ENCODE peak calls at places on chromosomes 2 and 18, in ten cellular contexts. T, W, A, X, B, E, I, H, R and Z are unnamed samples. For H3K9me3, the result is how much of the 10 kb centered on the place peaks cover.

GRCh38 chr2:62265116-62265515 is 69.2 kb downstream of the B3GNT2 start:
- DNase-seq in T (no peak), W (no peak), A (no peak), X (no peak), B (no peak), E (no peak), I (no peak), H (no peak), R (no peak), Z (no peak)

GRCh38 chr2:237967463-237967871 is 653 bp downstream of the UBE2F start:
- DNase-seq in T (no peak), W (peak), A (no peak), X (peak), B (peak), E (peak), I (peak), H (no peak), R (peak), Z (peak)

GRCh38 chr2:210548878-210549384 is 7.5 kb upstream of the CPS1 start:
- DNase-seq in T (no peak), W (no peak), A (no peak), X (no peak), B (no peak), E (no peak), I (no peak), H (no peak), R (no peak), Z (no peak)

GRCh38 chr18:8893221-8893620 is 187.9 kb downstream of the MTCL1 start:
- DNase-seq in T (no peak), W (no peak), A (no peak), X (no peak), B (no peak), E (no peak), I (no peak), H (no peak), R (no peak), Z (no peak)

GRCh38 chr18:22813648-22814328 is 119.3 kb upstream of the RBBP8 start:
- DNase-seq in T (no peak), W (peak), A (no peak), X (no peak), B (no peak), E (no peak), I (no peak), H (no peak), R (no peak), Z (no peak)

GRCh38 chr2:16048466-16048865 is 108.1 kb downstream of the MYCN start:
- DNase-seq in T (no peak), W (no peak), A (no peak), X (no peak), B (no peak), E (no peak), I (no peak), H (no peak), R (no peak), Z (no peak)

GRCh38 chr2:127517465-127517864 is 8.8 kb downstream of the IWS1 start:
- DNase-seq in T (no peak), W (no peak), A (no peak), X (no peak), B (no peak), E (no peak), I (no peak), H (no peak), R (no peak), Z (no peak)

GRCh38 chr18:9734189-9734588 is 26.1 kb downstream of the RAB31 start:
- DNase-seq in T (no peak), W (peak), A (no peak), X (no peak), B (no peak), E (no peak), I (no peak), H (no peak), R (no peak), Z (no peak)

GRCh38 chr2:22694856-22695255 is 690.1 kb upstream of the KLHL29 start:
- DNase-seq in T (no peak), W (no peak), A (no peak), X (no peak), B (no peak), E (no peak), I (no peak), H (no peak), R (no peak), Z (no peak)

GRCh38 chr2:135798762-135799161 is 38.2 kb downstream of the LCT start:
- DNase-seq in T (no peak), W (no peak), A (no peak), X (no peak), B (no peak), E (no peak), I (no peak), H (no peak), R (no peak), Z (no peak)

GRCh38 chr18:44859263-44859662 is 178.6 kb downstream of the SETBP1 start:
- DNase-seq in T (no peak), W (no peak), A (no peak), X (no peak), B (no peak), E (no peak), I (no peak), H (no peak), R (no peak), Z (no peak)

GRCh38 chr2:174631009-174631981 is 33.7 kb upstream of the WIPF1 start:
- DNase-seq in T (no peak), W (no peak), A (no peak), X (no peak), B (no peak), E (no peak), I (no peak), H (no peak), R (no peak), Z (no peak)

GRCh38 chr2:168216351-168217005 is 30.9 kb downstream of the STK39 start:
- DNase-seq in T (no peak), W (peak), A (no peak), X (no peak), B (no peak), E (no peak), I (no peak), H (no peak), R (no peak), Z (no peak)

GRCh38 chr2:64629875-64630274 is 23.8 kb downstream of the SERTAD2 start:
- DNase-seq in T (no peak), W (no peak), A (no peak), X (no peak), B (no peak), E (no peak), I (no peak), H (no peak), R (no peak), Z (no peak)

DNA sequence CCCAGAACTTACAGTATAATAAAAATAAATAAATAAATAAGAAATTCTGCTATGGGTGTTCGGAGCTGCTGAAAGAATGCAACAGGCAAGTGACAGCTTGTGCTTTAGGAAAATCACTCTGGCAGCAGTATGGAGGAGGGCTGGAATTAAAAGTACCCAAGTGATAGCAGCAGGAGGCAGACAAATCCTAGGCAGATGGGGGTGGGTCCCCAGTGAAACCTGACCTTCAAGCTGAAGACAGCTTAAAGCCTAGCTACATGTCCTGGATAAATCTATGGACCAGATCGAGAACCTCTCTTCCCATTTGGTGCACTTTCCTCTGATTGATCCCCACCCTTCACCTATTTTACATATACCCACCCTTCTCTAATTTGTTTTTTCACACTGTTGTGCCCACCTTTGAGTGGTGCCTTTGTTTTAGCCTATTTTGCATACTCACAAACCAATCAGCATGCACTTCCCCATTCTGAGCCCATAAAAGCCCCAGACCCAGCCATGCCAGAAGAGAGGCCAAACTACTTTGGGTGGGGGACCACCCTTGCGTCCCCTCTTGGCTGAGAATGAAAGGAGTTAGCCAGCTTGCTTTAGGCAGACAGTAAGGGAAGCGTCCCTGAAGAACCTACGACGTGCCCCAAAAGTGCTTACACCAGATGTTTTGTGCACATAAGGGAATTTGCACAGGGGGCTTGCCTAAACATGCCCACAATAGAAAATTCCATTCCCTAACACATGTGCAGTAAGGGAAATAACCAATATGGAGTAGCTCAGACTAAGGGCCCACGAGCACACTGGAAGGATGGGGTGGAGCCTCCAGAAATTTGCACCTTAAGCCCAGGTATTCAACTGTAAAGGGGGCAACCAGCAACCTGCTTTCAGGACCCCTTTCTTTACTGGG is 3.0 kb downstream of the METTL8 start:
- DNase-seq in T (no peak), W (no peak), A (no peak), X (no peak), B (no peak), E (no peak), I (no peak), H (no peak), R (no peak), Z (no peak)
- H3K9me3 ChIP-seq in T (under half), W (under half), A (under half), X (under half), B (under half), E (under half), I (under half), H (under half), R (under half), Z (under half)

DNA sequence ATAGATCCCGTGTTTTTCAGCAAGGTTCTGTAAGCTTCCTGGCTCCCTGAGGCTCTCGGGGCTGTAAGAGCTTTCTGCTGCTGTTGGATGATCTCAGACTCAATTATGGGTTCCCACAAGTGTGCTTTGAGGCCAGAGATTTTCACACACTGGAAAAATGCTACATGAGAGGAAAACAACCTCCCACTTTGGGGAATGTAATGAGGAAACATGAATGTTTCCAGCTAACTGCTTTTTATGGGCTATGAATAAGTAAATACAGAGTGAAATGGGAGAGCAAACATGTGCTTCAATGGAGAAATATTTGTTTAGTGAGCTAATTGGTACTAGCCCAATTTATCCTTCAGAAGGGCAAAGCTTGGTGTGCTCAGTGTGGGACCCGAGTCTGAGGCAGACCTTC is 249.0 kb downstream of the RDH14 start:
- DNase-seq in T (no peak), W (no peak), A (no peak), X (no peak), B (no peak), E (no peak), I (no peak), H (no peak), R (no peak), Z (no peak)
- H3K4me3 ChIP-seq in T (peak), W (no peak), A (no peak), X (no peak), B (no peak), E (peak), I (peak), H (no peak), R (no peak), Z (no peak)

DNA sequence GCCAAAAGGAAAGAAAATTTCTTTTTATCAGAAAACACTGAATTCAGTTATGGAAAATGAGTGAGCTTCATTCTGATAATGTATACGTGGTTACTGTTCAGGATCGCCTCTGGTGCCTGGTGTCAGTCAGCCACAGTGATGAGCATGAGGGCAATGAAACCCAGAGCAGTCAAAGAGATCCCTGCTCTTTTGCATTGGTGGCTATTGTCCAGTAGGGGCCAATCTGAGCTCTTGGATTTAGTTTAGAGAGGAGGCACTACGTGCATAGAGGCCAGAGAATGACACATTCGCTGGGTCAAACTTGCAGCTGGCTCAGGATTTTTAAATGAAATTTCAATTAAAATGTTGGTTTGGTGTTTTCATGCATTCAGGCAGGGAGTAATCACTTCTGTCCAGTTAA is 522.9 kb downstream of the TMEM182 start:
- DNase-seq in T (no peak), W (no peak), A (no peak), X (no peak), B (no peak), E (no peak), I (no peak), H (no peak), R (no peak), Z (no peak)
- TF ChIP-seq CTCF in T (no peak), W (no peak), A (no peak), X (no peak), B (no peak), E (no peak), I (no peak), H (no peak), R (no peak), Z (no peak)

GRCh38 chr18:2186967-2187366 is 384.3 kb downstream of the METTL4 start:
- DNase-seq in T (no peak), W (no peak), A (no peak), X (no peak), B (no peak), E (no peak), I (no peak), H (no peak), R (no peak), Z (no peak)
- H3K9me3 ChIP-seq in T (under half), W (under half), A (under half), X (under half), B (under half), E (under half), I (under half), H (under half), R (under half), Z (under half)

GRCh38 chr2:159015174-159015573 is 46.7 kb downstream of the TANC1 start:
- DNase-seq in T (no peak), W (no peak), A (no peak), X (no peak), B (no peak), E (no peak), I (no peak), H (no peak), R (no peak), Z (no peak)
- H3K4me3 ChIP-seq in T (no peak), W (no peak), A (no peak), X (no peak), B (no peak), E (no peak), I (no peak), H (no peak), R (no peak), Z (no peak)

GRCh38 chr2:45497355-45497754 is 113.7 kb downstream of the SRBD1 start:
- DNase-seq in T (no peak), W (no peak), A (no peak), X (no peak), B (no peak), E (no peak), I (no peak), H (no peak), R (no peak), Z (no peak)
- TF ChIP-seq CTCF in T (no peak), W (no peak), A (no peak), X (no peak), B (no peak), E (no peak), I (no peak), H (no peak), R (no peak), Z (no peak)

DNA sequence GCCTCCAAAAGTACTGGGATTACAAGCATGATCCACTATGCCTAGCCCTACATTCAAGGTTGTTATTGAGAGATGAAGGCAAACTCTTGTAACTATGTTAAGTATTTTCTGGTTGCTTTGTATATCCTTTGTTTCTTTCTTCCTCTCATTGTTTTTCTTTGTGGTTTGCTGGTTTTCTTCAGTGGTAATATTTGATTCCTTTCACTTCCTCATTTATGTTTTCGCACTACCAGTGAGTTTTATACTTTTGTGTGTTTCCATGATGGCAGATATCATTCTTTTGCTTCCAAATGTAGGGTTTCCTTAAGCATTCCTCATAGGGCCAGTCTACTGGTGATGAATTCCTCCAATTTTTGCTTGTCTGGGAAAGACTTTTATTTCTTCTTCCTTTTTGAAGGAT is 90.2 kb downstream of the NCK2 start:
- DNase-seq in T (no peak), W (no peak), A (no peak), X (no peak), B (no peak), E (no peak), I (no peak), H (no peak), R (no peak), Z (no peak)
- H3K9me3 ChIP-seq in T (under half), W (under half), A (under half), X (half or more), B (under half), E (under half), I (under half), H (half or more), R (half or more), Z (under half)

DNA sequence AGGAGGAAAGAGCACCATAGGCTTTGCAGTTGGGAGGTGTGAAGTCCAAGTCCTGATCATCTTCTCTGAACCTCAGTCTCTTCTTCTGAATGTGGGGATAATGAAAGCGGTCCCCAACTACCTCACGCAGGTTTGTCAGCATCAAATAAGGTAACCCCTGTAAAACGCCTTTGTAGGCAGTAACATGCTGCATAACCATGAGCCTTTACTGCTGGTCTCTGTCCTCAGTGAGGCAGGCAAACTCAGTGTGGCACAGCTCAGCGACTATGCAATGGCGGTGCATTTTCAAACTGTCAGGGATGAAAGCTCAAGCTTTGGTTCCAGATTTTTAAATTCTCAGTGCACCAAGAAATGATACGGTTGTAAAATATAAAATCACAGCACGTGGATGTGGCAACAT is 46.1 kb downstream of the DNMT3A start:
- DNase-seq in T (no peak), W (no peak), A (no peak), X (no peak), B (no peak), E (no peak), I (no peak), H (no peak), R (no peak), Z (no peak)
- H3K4me3 ChIP-seq in T (peak), W (no peak), A (peak), X (peak), B (peak), E (no peak), I (peak), H (no peak), R (peak), Z (no peak)

GRCh38 chr2:85945172-85945571 is 56.4 kb upstream of the ST3GAL5 start:
- DNase-seq in T (no peak), W (no peak), A (no peak), X (no peak), B (no peak), E (no peak), I (no peak), H (no peak), R (no peak), Z (no peak)

GRCh38 chr2:85947593-85947992 is 58.8 kb upstream of the ST3GAL5 start:
- DNase-seq in T (no peak), W (no peak), A (no peak), X (no peak), B (no peak), E (no peak), I (no peak), H (no peak), R (no peak), Z (no peak)

GRCh38 chr2:85942346-85942957 is 53.7 kb upstream of the ST3GAL5 start:
- DNase-seq in T (no peak), W (no peak), A (no peak), X (no peak), B (no peak), E (no peak), I (no peak), H (no peak), R (no peak), Z (no peak)

GRCh38 chr2:85949280-85949679 is 60.5 kb upstream of the ST3GAL5 start:
- DNase-seq in T (no peak), W (no peak), A (no peak), X (no peak), B (no peak), E (no peak), I (peak), H (no peak), R (no peak), Z (peak)

DNA sequence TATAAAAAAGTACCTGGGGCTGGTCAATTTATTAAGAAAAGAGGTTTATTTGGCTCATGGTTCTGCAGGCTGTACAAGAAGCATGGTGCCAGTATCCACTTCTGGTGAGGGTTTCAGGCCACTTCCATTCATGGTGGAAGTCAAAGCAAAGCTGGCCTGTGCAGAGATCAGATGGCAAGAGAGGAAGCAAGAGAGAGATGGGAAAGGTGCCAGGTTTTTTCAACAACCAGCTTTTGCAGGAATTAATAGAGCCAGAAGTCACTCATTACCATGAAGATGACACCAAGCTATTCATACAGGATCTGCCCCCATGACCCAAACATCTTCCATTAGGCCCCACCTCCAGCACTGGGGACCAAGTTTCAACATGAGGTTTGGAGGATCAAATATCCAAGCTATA is 56.8 kb upstream of the ST3GAL5 start:
- DNase-seq in T (no peak), W (no peak), A (no peak), X (no peak), B (no peak), E (no peak), I (no peak), H (no peak), R (no peak), Z (no peak)
- TF ChIP-seq CTCF in T (no peak), W (no peak), A (no peak), X (no peak), B (no peak), E (no peak), I (no peak), H (no peak), R (no peak), Z (no peak)